ENCODE peak calls at places on chromosomes 11 and 22, in seven cellular contexts. B is MV-4-11, Q is NCI-H1092, G is NCI-H146, K is esophagus muscularis mucosa, H is LoVo, L is NCI-H69. Z is an unnamed sample.

GRCh38 chr11:133845413-133845812 is at the start of gene SPATA19:
- DNase-seq in B (no peak), Q (no peak), G (no peak), K (peak; percentile 68), H (no peak), L (no peak), Z (no peak)

GRCh38 chr11:73750238-73750637 is 10.6 kb downstream of the RAB6A start:
- DNase-seq in B (peak; percentile 61), Q (no peak), G (no peak), K (no peak), H (no peak), L (no peak), Z (no peak)

GRCh38 chr11:124891390-124891861 is 6.2 kb downstream of the ROBO4 start:
- DNase-seq in B (peak; percentile 25), Q (no peak), G (no peak), K (no peak), H (no peak), L (no peak), Z (no peak)

GRCh38 chr22:33062402-33062801 is 4.2 kb upstream of the SYN3 start:
- DNase-seq in B (no peak), Q (no peak), G (peak; percentile 90), K (no peak), H (no peak), L (no peak), Z (no peak)

GRCh38 chr22:22474733-22475132 is 33.8 kb downstream of the ZNF280B start:
- DNase-seq in B (no peak), Q (no peak), G (no peak), K (no peak), H (no peak), L (no peak), Z (no peak)

GRCh38 chr11:9600651-9601040 is 27.2 kb downstream of the WEE1 start:
- DNase-seq in B (peak; percentile 52), Q (no peak), G (no peak), K (peak; percentile 14), H (no peak), L (no peak), Z (no peak)

GRCh38 chr11:26805001-26805400 is 83.1 kb upstream of the SLC5A12 start:
- DNase-seq in B (no peak), Q (no peak), G (no peak), K (no peak), H (no peak), L (no peak), Z (no peak)

GRCh38 chr22:38924197-38924952 is 33.0 kb upstream of the APOBEC3A start:
- DNase-seq in B (no peak), Q (peak; percentile 98), G (peak; percentile 91), K (no peak), H (peak; percentile 95), L (peak; percentile 100), Z (peak; percentile 60)

GRCh38 chr11:10388574-10388973 is 66.5 kb upstream of the AMPD3 start:
- DNase-seq in B (no peak), Q (no peak), G (no peak), K (peak; percentile 92), H (no peak), L (no peak), Z (no peak)

GRCh38 chr22:41517172-41518047 is 26.9 kb downstream of the POLR3H start:
- DNase-seq in B (peak; percentile 17), Q (peak; percentile 18), G (peak; percentile 23), K (peak; percentile 94), H (peak; percentile 48), L (peak; percentile 66), Z (no peak)

GRCh38 chr22:45565171-45565570 is 62.5 kb downstream of the FBLN1 start:
- DNase-seq in B (no peak), Q (no peak), G (no peak), K (no peak), H (no peak), L (no peak), Z (no peak)

GRCh38 chr22:25452116-25452700 is 112.3 kb upstream of the GRK3 start:
- DNase-seq in B (no peak), Q (no peak), G (no peak), K (no peak), H (no peak), L (no peak), Z (no peak)

GRCh38 chr11:66272600-66272999 is 4.2 kb downstream of the RAB1B start:
- DNase-seq in B (no peak), Q (no peak), G (no peak), K (no peak), H (no peak), L (no peak), Z (no peak)

GRCh38 chr11:65780770-65781151 is at the start of gene AP5B1:
- DNase-seq in B (peak; percentile 28), Q (no peak), G (peak; percentile 60), K (no peak), H (peak; percentile 80), L (peak; percentile 76), Z (no peak)

GRCh38 chr11:13337986-13338436 is 60.4 kb downstream of the BMAL1 start:
- DNase-seq in B (peak; percentile 29), Q (no peak), G (no peak), K (no peak), H (no peak), L (peak; percentile 34), Z (peak; percentile 32)

GRCh38 chr11:416757-417621 is 2.2 kb upstream of the SIGIRR start:
- DNase-seq in B (no peak), Q (no peak), G (peak; percentile 87), K (no peak), H (peak; percentile 69), L (peak; percentile 88), Z (no peak)

GRCh38 chr11:44713022-44713421 is 13.7 kb upstream of the TSPAN18 start:
- DNase-seq in B (no peak), Q (no peak), G (no peak), K (no peak), H (no peak), L (no peak), Z (no peak)

GRCh38 chr11:17387811-17388210 is 648 bp downstream of the KCNJ11 start:
- DNase-seq in B (peak; percentile 25), Q (no peak), G (no peak), K (no peak), H (no peak), L (peak; percentile 14), Z (no peak)

GRCh38 chr22:49340406-49340805 is 487.3 kb downstream of the BRD1 start:
- DNase-seq in B (no peak), Q (no peak), G (no peak), K (no peak), H (no peak), L (no peak), Z (no peak)

GRCh38 chr11:134283461-134284230 is 7.5 kb downstream of the GLB1L3 start:
- DNase-seq in B (no peak), Q (no peak), G (no peak), K (peak; percentile 87), H (no peak), L (no peak), Z (no peak)

GRCh38 chr22:39384750-39385480 is 14.7 kb upstream of the TAB1 start:
- DNase-seq in B (no peak), Q (peak; percentile 10), G (no peak), K (no peak), H (no peak), L (peak; percentile 58), Z (no peak)

GRCh38 chr11:107716884-107717532 is 5.2 kb upstream of the SLN start:
- DNase-seq in B (no peak), Q (no peak), G (no peak), K (no peak), H (no peak), L (no peak), Z (no peak)

GRCh38 chr11:130455493-130456127 is 7.2 kb downstream of the ADAMTS15 start:
- DNase-seq in B (no peak), Q (no peak), G (no peak), K (no peak), H (no peak), L (no peak), Z (no peak)

GRCh38 chr22:50529416-50530279 is at the start of gene TYMP:
- DNase-seq in B (peak; percentile 81), Q (no peak), G (peak; percentile 25), K (no peak), H (peak; percentile 65), L (peak; percentile 69), Z (no peak)

GRCh38 chr11:68142028-68142412 is 20.8 kb upstream of the CHKA start:
- DNase-seq in B (peak; percentile 93), Q (no peak), G (no peak), K (no peak), H (no peak), L (no peak), Z (no peak)

GRCh38 chr11:72426054-72426757 is 8.1 kb downstream of the CLPB start:
- DNase-seq in B (no peak), Q (no peak), G (no peak), K (no peak), H (no peak), L (peak; percentile 86), Z (no peak)

GRCh38 chr22:20514658-20515406 is 7.4 kb downstream of the MED15 start:
- DNase-seq in B (peak; percentile 79), Q (no peak), G (no peak), K (no peak), H (no peak), L (no peak), Z (peak; percentile 63)

GRCh38 chr11:97814325-97814959 is 1206.3 kb upstream of the CNTN5 start:
- DNase-seq in B (no peak), Q (no peak), G (no peak), K (no peak), H (no peak), L (peak; percentile 44), Z (no peak)

GRCh38 chr11:45659818-45660160 is 5.6 kb downstream of the CHST1 start:
- DNase-seq in B (no peak), Q (no peak), G (no peak), K (no peak), H (no peak), L (peak; percentile 47), Z (no peak)

GRCh38 chr11:115488945-115489344 is 15.3 kb downstream of the CADM1 start:
- DNase-seq in B (no peak), Q (no peak), G (no peak), K (no peak), H (peak; percentile 33), L (no peak), Z (peak; percentile 59)

Z was measured in AG04450.